ENCODE peak calls at places on chromosomes 11 and 22, in nine cellular contexts. One of them, this sample, is unnamed.

GRCh38 chr22:35850831-35851230 is 133.2 kb downstream of the APOL5 start:
- DNase-seq in HTR-8/SVneo: no peak
- DNase-seq in left colon: no peak
- DNase-seq in progenitor cell of endocrine pancreas: no peak
- DNase-seq in dorsolateral prefrontal cortex: no peak
- DNase-seq in NCI-H1092 treated with DMSO at 0.1 percent for 48 hours: no peak
- DNase-seq in AG08395: no peak
- DNase-seq in A172: no peak
- DNase-seq in colonic mucosa: no peak
- DNase-seq in this sample: no peak

GRCh38 chr11:88709567-88709966 is 356.2 kb downstream of the GRM5 start:
- DNase-seq in HTR-8/SVneo: no peak
- DNase-seq in left colon: no peak
- DNase-seq in progenitor cell of endocrine pancreas: no peak
- DNase-seq in dorsolateral prefrontal cortex: peak; percentile 28
- DNase-seq in NCI-H1092 treated with DMSO at 0.1 percent for 48 hours: no peak
- DNase-seq in AG08395: no peak
- DNase-seq in A172: no peak
- DNase-seq in colonic mucosa: peak; percentile 25
- DNase-seq in this sample: peak; percentile 73

GRCh38 chr11:61959678-61960077 is 7.8 kb downstream of the FTH1 start:
- DNase-seq in HTR-8/SVneo: no peak
- DNase-seq in left colon: no peak
- DNase-seq in progenitor cell of endocrine pancreas: no peak
- DNase-seq in dorsolateral prefrontal cortex: no peak
- DNase-seq in NCI-H1092 treated with DMSO at 0.1 percent for 48 hours: no peak
- DNase-seq in AG08395: no peak
- DNase-seq in A172: no peak
- DNase-seq in colonic mucosa: no peak
- DNase-seq in this sample: no peak

GRCh38 chr22:19287889-19288288 is 3.6 kb downstream of the CLTCL1 start:
- DNase-seq in HTR-8/SVneo: no peak
- DNase-seq in left colon: no peak
- DNase-seq in progenitor cell of endocrine pancreas: no peak
- DNase-seq in dorsolateral prefrontal cortex: no peak
- DNase-seq in NCI-H1092 treated with DMSO at 0.1 percent for 48 hours: no peak
- DNase-seq in AG08395: peak; percentile 59
- DNase-seq in A172: peak; percentile 60
- DNase-seq in colonic mucosa: no peak
- DNase-seq in this sample: no peak

GRCh38 chr22:41274856-41275255 is 11.1 kb downstream of the RANGAP1 start:
- DNase-seq in HTR-8/SVneo: no peak
- DNase-seq in left colon: no peak
- DNase-seq in progenitor cell of endocrine pancreas: no peak
- DNase-seq in dorsolateral prefrontal cortex: peak; percentile 63
- DNase-seq in NCI-H1092 treated with DMSO at 0.1 percent for 48 hours: no peak
- DNase-seq in AG08395: no peak
- DNase-seq in A172: no peak
- DNase-seq in colonic mucosa: no peak
- DNase-seq in this sample: no peak

GRCh38 chr22:39520874-39521857 is 804 bp downstream of the ATF4 start:
- DNase-seq in HTR-8/SVneo: no peak
- DNase-seq in left colon: peak; percentile 85
- DNase-seq in progenitor cell of endocrine pancreas: peak; percentile 64
- DNase-seq in dorsolateral prefrontal cortex: peak; percentile 68
- DNase-seq in NCI-H1092 treated with DMSO at 0.1 percent for 48 hours: peak; percentile 29
- DNase-seq in AG08395: peak; percentile 70
- DNase-seq in A172: peak; percentile 34
- DNase-seq in colonic mucosa: peak; percentile 84
- DNase-seq in this sample: peak; percentile 69

GRCh38 chr11:2586793-2587131 is 113.0 kb downstream of the KCNQ1OT1 start:
- DNase-seq in HTR-8/SVneo: no peak
- DNase-seq in left colon: peak; percentile 14
- DNase-seq in progenitor cell of endocrine pancreas: peak; percentile 7
- DNase-seq in dorsolateral prefrontal cortex: peak; percentile 1
- DNase-seq in NCI-H1092 treated with DMSO at 0.1 percent for 48 hours: no peak
- DNase-seq in AG08395: no peak
- DNase-seq in A172: no peak
- DNase-seq in colonic mucosa: no peak
- DNase-seq in this sample: no peak

GRCh38 chr11:116193321-116194114 is 579.3 kb downstream of the BUD13 start:
- DNase-seq in HTR-8/SVneo: peak; percentile 47
- DNase-seq in left colon: peak; percentile 57
- DNase-seq in progenitor cell of endocrine pancreas: peak; percentile 61
- DNase-seq in dorsolateral prefrontal cortex: peak; percentile 44
- DNase-seq in NCI-H1092 treated with DMSO at 0.1 percent for 48 hours: peak; percentile 29
- DNase-seq in AG08395: peak; percentile 36
- DNase-seq in A172: no peak
- DNase-seq in colonic mucosa: peak; percentile 44
- DNase-seq in this sample: peak; percentile 39

GRCh38 chr22:31870890-31871289 is 73.4 kb upstream of the YWHAH start:
- DNase-seq in HTR-8/SVneo: no peak
- DNase-seq in left colon: peak; percentile 44
- DNase-seq in progenitor cell of endocrine pancreas: no peak
- DNase-seq in dorsolateral prefrontal cortex: peak; percentile 33
- DNase-seq in NCI-H1092 treated with DMSO at 0.1 percent for 48 hours: no peak
- DNase-seq in AG08395: peak; percentile 84
- DNase-seq in A172: peak; percentile 38
- DNase-seq in colonic mucosa: no peak
- DNase-seq in this sample: peak; percentile 30

GRCh38 chr22:28222066-28222465 is 303.0 kb upstream of the PITPNB start:
- DNase-seq in HTR-8/SVneo: no peak
- DNase-seq in left colon: no peak
- DNase-seq in progenitor cell of endocrine pancreas: no peak
- DNase-seq in dorsolateral prefrontal cortex: no peak
- DNase-seq in NCI-H1092 treated with DMSO at 0.1 percent for 48 hours: no peak
- DNase-seq in AG08395: no peak
- DNase-seq in A172: no peak
- DNase-seq in colonic mucosa: no peak
- DNase-seq in this sample: no peak

GRCh38 chr11:15629690-15630321 is 515.1 kb downstream of the INSC start:
- DNase-seq in HTR-8/SVneo: no peak
- DNase-seq in left colon: no peak
- DNase-seq in progenitor cell of endocrine pancreas: no peak
- DNase-seq in dorsolateral prefrontal cortex: no peak
- DNase-seq in NCI-H1092 treated with DMSO at 0.1 percent for 48 hours: no peak
- DNase-seq in AG08395: no peak
- DNase-seq in A172: no peak
- DNase-seq in colonic mucosa: peak; percentile 65
- DNase-seq in this sample: no peak

GRCh38 chr11:69922596-69923111 is 103.4 kb upstream of the FGF3 start:
- DNase-seq in HTR-8/SVneo: no peak
- DNase-seq in left colon: peak; percentile 17
- DNase-seq in progenitor cell of endocrine pancreas: no peak
- DNase-seq in dorsolateral prefrontal cortex: no peak
- DNase-seq in NCI-H1092 treated with DMSO at 0.1 percent for 48 hours: no peak
- DNase-seq in AG08395: no peak
- DNase-seq in A172: no peak
- DNase-seq in colonic mucosa: no peak
- DNase-seq in this sample: no peak

GRCh38 chr11:31795706-31796522 is 15.2 kb downstream of the PAX6 start:
- DNase-seq in HTR-8/SVneo: no peak
- DNase-seq in left colon: no peak
- DNase-seq in progenitor cell of endocrine pancreas: no peak
- DNase-seq in dorsolateral prefrontal cortex: no peak
- DNase-seq in NCI-H1092 treated with DMSO at 0.1 percent for 48 hours: no peak
- DNase-seq in AG08395: no peak
- DNase-seq in A172: no peak
- DNase-seq in colonic mucosa: no peak
- DNase-seq in this sample: no peak

GRCh38 chr22:18088825-18089568 is 11.2 kb downstream of the PEX26 start:
- DNase-seq in HTR-8/SVneo: no peak
- DNase-seq in left colon: peak; percentile 53
- DNase-seq in progenitor cell of endocrine pancreas: no peak
- DNase-seq in dorsolateral prefrontal cortex: no peak
- DNase-seq in NCI-H1092 treated with DMSO at 0.1 percent for 48 hours: no peak
- DNase-seq in AG08395: no peak
- DNase-seq in A172: no peak
- DNase-seq in colonic mucosa: peak; percentile 59
- DNase-seq in this sample: no peak

GRCh38 chr11:65911682-65912568 is 6.9 kb downstream of the C11orf68 start:
- DNase-seq in HTR-8/SVneo: peak; percentile 96
- DNase-seq in left colon: no peak
- DNase-seq in progenitor cell of endocrine pancreas: no peak
- DNase-seq in dorsolateral prefrontal cortex: no peak
- DNase-seq in NCI-H1092 treated with DMSO at 0.1 percent for 48 hours: peak; percentile 57
- DNase-seq in AG08395: peak; percentile 93
- DNase-seq in A172: peak; percentile 97
- DNase-seq in colonic mucosa: peak; percentile 58
- DNase-seq in this sample: peak; percentile 72

GRCh38 chr11:78138281-78138680 is 1.1 kb downstream of the ALG8 start:
- DNase-seq in HTR-8/SVneo: no peak
- DNase-seq in left colon: no peak
- DNase-seq in progenitor cell of endocrine pancreas: no peak
- DNase-seq in dorsolateral prefrontal cortex: no peak
- DNase-seq in NCI-H1092 treated with DMSO at 0.1 percent for 48 hours: no peak
- DNase-seq in AG08395: no peak
- DNase-seq in A172: no peak
- DNase-seq in colonic mucosa: no peak
- DNase-seq in this sample: no peak

GRCh38 chr11:124837491-124837856 is 27.8 kb upstream of the ROBO3 start:
- DNase-seq in HTR-8/SVneo: peak; percentile 46
- DNase-seq in left colon: no peak
- DNase-seq in progenitor cell of endocrine pancreas: no peak
- DNase-seq in dorsolateral prefrontal cortex: no peak
- DNase-seq in NCI-H1092 treated with DMSO at 0.1 percent for 48 hours: peak; percentile 79
- DNase-seq in AG08395: peak; percentile 69
- DNase-seq in A172: peak; percentile 51
- DNase-seq in colonic mucosa: peak; percentile 30
- DNase-seq in this sample: no peak

GRCh38 chr22:48185656-48186055 is 1423.2 kb downstream of the TBC1D22A start:
- DNase-seq in HTR-8/SVneo: no peak
- DNase-seq in left colon: no peak
- DNase-seq in progenitor cell of endocrine pancreas: no peak
- DNase-seq in dorsolateral prefrontal cortex: no peak
- DNase-seq in NCI-H1092 treated with DMSO at 0.1 percent for 48 hours: no peak
- DNase-seq in AG08395: no peak
- DNase-seq in A172: no peak
- DNase-seq in colonic mucosa: no peak
- DNase-seq in this sample: no peak

GRCh38 chr11:119366690-119367620 is 14.5 kb downstream of the USP2 start:
- DNase-seq in HTR-8/SVneo: no peak
- DNase-seq in left colon: no peak
- DNase-seq in progenitor cell of endocrine pancreas: no peak
- DNase-seq in dorsolateral prefrontal cortex: no peak
- DNase-seq in NCI-H1092 treated with DMSO at 0.1 percent for 48 hours: no peak
- DNase-seq in AG08395: no peak
- DNase-seq in A172: no peak
- DNase-seq in colonic mucosa: no peak
- DNase-seq in this sample: no peak

GRCh38 chr22:40533712-40534378 is 102.7 kb downstream of the MRTFA start:
- DNase-seq in HTR-8/SVneo: peak; percentile 66
- DNase-seq in left colon: no peak
- DNase-seq in progenitor cell of endocrine pancreas: no peak
- DNase-seq in dorsolateral prefrontal cortex: no peak
- DNase-seq in NCI-H1092 treated with DMSO at 0.1 percent for 48 hours: no peak
- DNase-seq in AG08395: peak; percentile 54
- DNase-seq in A172: peak; percentile 62
- DNase-seq in colonic mucosa: no peak
- DNase-seq in this sample: no peak

GRCh38 chr11:111837366-111837891 is 34.0 kb downstream of the ALG9 start:
- DNase-seq in HTR-8/SVneo: no peak
- DNase-seq in left colon: no peak
- DNase-seq in progenitor cell of endocrine pancreas: no peak
- DNase-seq in dorsolateral prefrontal cortex: no peak
- DNase-seq in NCI-H1092 treated with DMSO at 0.1 percent for 48 hours: no peak
- DNase-seq in AG08395: no peak
- DNase-seq in A172: no peak
- DNase-seq in colonic mucosa: no peak
- DNase-seq in this sample: no peak

GRCh38 chr22:36822581-36822980 is 5.7 kb upstream of the PVALB start:
- DNase-seq in HTR-8/SVneo: no peak
- DNase-seq in left colon: no peak
- DNase-seq in progenitor cell of endocrine pancreas: no peak
- DNase-seq in dorsolateral prefrontal cortex: no peak
- DNase-seq in NCI-H1092 treated with DMSO at 0.1 percent for 48 hours: no peak
- DNase-seq in AG08395: no peak
- DNase-seq in A172: no peak
- DNase-seq in colonic mucosa: no peak
- DNase-seq in this sample: no peak

GRCh38 chr11:74755395-74755995 is 6.8 kb downstream of the RNF169 start:
- DNase-seq in HTR-8/SVneo: no peak
- DNase-seq in left colon: no peak
- DNase-seq in progenitor cell of endocrine pancreas: no peak
- DNase-seq in dorsolateral prefrontal cortex: no peak
- DNase-seq in NCI-H1092 treated with DMSO at 0.1 percent for 48 hours: no peak
- DNase-seq in AG08395: no peak
- DNase-seq in A172: no peak
- DNase-seq in colonic mucosa: no peak
- DNase-seq in this sample: no peak

GRCh38 chr22:44145544-44145943 is 35.2 kb upstream of the PARVG start:
- DNase-seq in HTR-8/SVneo: no peak
- DNase-seq in left colon: no peak
- DNase-seq in progenitor cell of endocrine pancreas: no peak
- DNase-seq in dorsolateral prefrontal cortex: no peak
- DNase-seq in NCI-H1092 treated with DMSO at 0.1 percent for 48 hours: no peak
- DNase-seq in AG08395: no peak
- DNase-seq in A172: no peak
- DNase-seq in colonic mucosa: no peak
- DNase-seq in this sample: no peak

GRCh38 chr11:111918390-111919256 is at the start of gene C11orf52:
- DNase-seq in HTR-8/SVneo: no peak
- DNase-seq in left colon: peak; percentile 84
- DNase-seq in progenitor cell of endocrine pancreas: peak; percentile 54
- DNase-seq in dorsolateral prefrontal cortex: no peak
- DNase-seq in NCI-H1092 treated with DMSO at 0.1 percent for 48 hours: peak; percentile 84
- DNase-seq in AG08395: no peak
- DNase-seq in A172: no peak
- DNase-seq in colonic mucosa: peak; percentile 87
- DNase-seq in this sample: peak; percentile 84

GRCh38 chr22:22431271-22432220 is 77.0 kb downstream of the ZNF280B start:
- DNase-seq in HTR-8/SVneo: peak; percentile 44
- DNase-seq in left colon: peak; percentile 47
- DNase-seq in progenitor cell of endocrine pancreas: peak; percentile 51
- DNase-seq in dorsolateral prefrontal cortex: peak; percentile 51
- DNase-seq in NCI-H1092 treated with DMSO at 0.1 percent for 48 hours: peak; percentile 41
- DNase-seq in AG08395: peak; percentile 74
- DNase-seq in A172: peak; percentile 40
- DNase-seq in colonic mucosa: peak; percentile 72
- DNase-seq in this sample: peak; percentile 27

GRCh38 chr11:111819161-111820058 is 52.0 kb downstream of the ALG9 start:
- DNase-seq in HTR-8/SVneo: no peak
- DNase-seq in left colon: peak; percentile 34
- DNase-seq in progenitor cell of endocrine pancreas: no peak
- DNase-seq in dorsolateral prefrontal cortex: no peak
- DNase-seq in NCI-H1092 treated with DMSO at 0.1 percent for 48 hours: no peak
- DNase-seq in AG08395: peak; percentile 76
- DNase-seq in A172: no peak
- DNase-seq in colonic mucosa: peak; percentile 27
- DNase-seq in this sample: no peak

GRCh38 chr11:45145421-45146071 is 893 bp upstream of the PRDM11 start:
- DNase-seq in HTR-8/SVneo: no peak
- DNase-seq in left colon: peak; percentile 58
- DNase-seq in progenitor cell of endocrine pancreas: no peak
- DNase-seq in dorsolateral prefrontal cortex: no peak
- DNase-seq in NCI-H1092 treated with DMSO at 0.1 percent for 48 hours: no peak
- DNase-seq in AG08395: peak; percentile 74
- DNase-seq in A172: no peak
- DNase-seq in colonic mucosa: peak; percentile 64
- DNase-seq in this sample: peak; percentile 27

GRCh38 chr11:19275496-19275895 is 34.8 kb upstream of the E2F8 start:
- DNase-seq in HTR-8/SVneo: no peak
- DNase-seq in left colon: no peak
- DNase-seq in progenitor cell of endocrine pancreas: no peak
- DNase-seq in dorsolateral prefrontal cortex: no peak
- DNase-seq in NCI-H1092 treated with DMSO at 0.1 percent for 48 hours: no peak
- DNase-seq in AG08395: peak; percentile 22
- DNase-seq in A172: peak; percentile 45
- DNase-seq in colonic mucosa: no peak
- DNase-seq in this sample: no peak

GRCh38 chr11:65454696-65455456 is 32.3 kb downstream of the NEAT1 start:
- DNase-seq in HTR-8/SVneo: peak; percentile 98
- DNase-seq in left colon: peak; percentile 92
- DNase-seq in progenitor cell of endocrine pancreas: peak; percentile 58
- DNase-seq in dorsolateral prefrontal cortex: peak; percentile 81
- DNase-seq in NCI-H1092 treated with DMSO at 0.1 percent for 48 hours: peak; percentile 91
- DNase-seq in AG08395: peak; percentile 96
- DNase-seq in A172: peak; percentile 42
- DNase-seq in colonic mucosa: peak; percentile 95
- DNase-seq in this sample: peak; percentile 68